ENCODE peak calls at places on chromosomes 16 and 17, in ten cellular contexts. One of them, this sample, is unnamed.

GRCh38 chr17:77096570-77097214 is 44.1 kb upstream of the SEC14L1 start:
- DNase-seq in body of pancreas: peak; percentile 57
- DNase-seq in activated CD8-positive, alpha-beta memory T cell treated with anti-CD3 and anti-CD28 coated beads for 1 hour: no peak
- DNase-seq in GM03348: peak; percentile 64
- DNase-seq in myocyte: peak; percentile 52
- DNase-seq in fibroblast of pulmonary artery: peak; percentile 84
- DNase-seq in MCF 10A: peak; percentile 49
- DNase-seq in NCI-H2081: no peak
- DNase-seq in SW480: peak; percentile 40
- DNase-seq in cardiac fibroblast: peak; percentile 85
- DNase-seq in this sample: peak; percentile 29

GRCh38 chr16:85173981-85174751 is 61.9 kb upstream of the CIBAR2 start:
- DNase-seq in cardiac fibroblast: peak; percentile 80
- DNase-seq in SW480: peak; percentile 35
- DNase-seq in fibroblast of pulmonary artery: peak; percentile 75
- DNase-seq in activated CD8-positive, alpha-beta memory T cell treated with anti-CD3 and anti-CD28 coated beads for 1 hour: no peak
- DNase-seq in NCI-H2081: peak; percentile 38
- DNase-seq in GM03348: peak; percentile 90
- DNase-seq in myocyte: peak; percentile 88
- DNase-seq in MCF 10A: peak; percentile 59
- DNase-seq in body of pancreas: peak; percentile 68
- DNase-seq in this sample: peak; percentile 77

GRCh38 chr17:10052414-10052813 is 146.0 kb downstream of the GAS7 start:
- DNase-seq in NCI-H2081: no peak
- DNase-seq in MCF 10A: no peak
- DNase-seq in GM03348: no peak
- DNase-seq in SW480: no peak
- DNase-seq in myocyte: no peak
- DNase-seq in cardiac fibroblast: no peak
- DNase-seq in activated CD8-positive, alpha-beta memory T cell treated with anti-CD3 and anti-CD28 coated beads for 1 hour: no peak
- DNase-seq in body of pancreas: no peak
- DNase-seq in fibroblast of pulmonary artery: no peak
- DNase-seq in this sample: no peak

GRCh38 chr16:27738596-27738995 is 188.7 kb downstream of the KATNIP start:
- DNase-seq in activated CD8-positive, alpha-beta memory T cell treated with anti-CD3 and anti-CD28 coated beads for 1 hour: no peak
- DNase-seq in GM03348: no peak
- DNase-seq in SW480: no peak
- DNase-seq in MCF 10A: no peak
- DNase-seq in body of pancreas: no peak
- DNase-seq in cardiac fibroblast: no peak
- DNase-seq in myocyte: no peak
- DNase-seq in fibroblast of pulmonary artery: no peak
- DNase-seq in NCI-H2081: no peak
- DNase-seq in this sample: no peak

GRCh38 chr17:82823004-82823403 is 16.8 kb downstream of the ZNF750 start:
- DNase-seq in SW480: no peak
- DNase-seq in cardiac fibroblast: no peak
- DNase-seq in myocyte: no peak
- DNase-seq in MCF 10A: no peak
- DNase-seq in GM03348: no peak
- DNase-seq in body of pancreas: no peak
- DNase-seq in NCI-H2081: no peak
- DNase-seq in fibroblast of pulmonary artery: no peak
- DNase-seq in activated CD8-positive, alpha-beta memory T cell treated with anti-CD3 and anti-CD28 coated beads for 1 hour: no peak
- DNase-seq in this sample: no peak

GRCh38 chr17:61139219-61139618 is 260.4 kb upstream of the TBX2 start:
- DNase-seq in myocyte: peak; percentile 63
- DNase-seq in cardiac fibroblast: peak; percentile 76
- DNase-seq in body of pancreas: peak; percentile 6
- DNase-seq in SW480: no peak
- DNase-seq in MCF 10A: peak; percentile 21
- DNase-seq in GM03348: peak; percentile 80
- DNase-seq in fibroblast of pulmonary artery: peak; percentile 66
- DNase-seq in activated CD8-positive, alpha-beta memory T cell treated with anti-CD3 and anti-CD28 coated beads for 1 hour: peak; percentile 12
- DNase-seq in NCI-H2081: no peak
- DNase-seq in this sample: no peak

GRCh38 chr17:43768943-43769342 is 9.8 kb downstream of the DUSP3 start:
- DNase-seq in myocyte: no peak
- DNase-seq in GM03348: no peak
- DNase-seq in activated CD8-positive, alpha-beta memory T cell treated with anti-CD3 and anti-CD28 coated beads for 1 hour: no peak
- DNase-seq in body of pancreas: no peak
- DNase-seq in fibroblast of pulmonary artery: no peak
- DNase-seq in NCI-H2081: no peak
- DNase-seq in SW480: no peak
- DNase-seq in cardiac fibroblast: no peak
- DNase-seq in MCF 10A: no peak
- DNase-seq in this sample: no peak

GRCh38 chr17:72516772-72517399 is 396.1 kb downstream of the SOX9 start:
- DNase-seq in body of pancreas: peak; percentile 32
- DNase-seq in myocyte: peak; percentile 55
- DNase-seq in cardiac fibroblast: peak; percentile 56
- DNase-seq in SW480: no peak
- DNase-seq in MCF 10A: peak; percentile 48
- DNase-seq in GM03348: no peak
- DNase-seq in NCI-H2081: no peak
- DNase-seq in fibroblast of pulmonary artery: peak; percentile 39
- DNase-seq in activated CD8-positive, alpha-beta memory T cell treated with anti-CD3 and anti-CD28 coated beads for 1 hour: no peak
- DNase-seq in this sample: no peak

GRCh38 chr17:81434079-81434478 is 38.8 kb downstream of the BAHCC1 start:
- DNase-seq in GM03348: peak; percentile 45
- DNase-seq in body of pancreas: peak; percentile 64
- DNase-seq in myocyte: peak; percentile 74
- DNase-seq in SW480: peak; percentile 44
- DNase-seq in cardiac fibroblast: no peak
- DNase-seq in fibroblast of pulmonary artery: no peak
- DNase-seq in MCF 10A: no peak
- DNase-seq in NCI-H2081: no peak
- DNase-seq in activated CD8-positive, alpha-beta memory T cell treated with anti-CD3 and anti-CD28 coated beads for 1 hour: no peak
- DNase-seq in this sample: no peak

This sample was measured in NCI-H2171 treated with DMSO at 0.1 percent for 48 hours.